ENCODE peak calls at places on chromosome 15, in seven cellular contexts. D, B, K, P, U, G and R are unnamed samples.

GRCh38 chr15:28880680-28881079 is 5.1 kb upstream of the APBA2 start:
- DNase-seq in G (no peak), K (no peak), P (no peak), U (no peak), D (no peak), B (no peak), R (no peak)

GRCh38 chr15:78046796-78047341 is 30.6 kb downstream of the TBC1D2B start:
- DNase-seq in D (no peak), B (no peak), G (no peak), U (peak; percentile 73), K (no peak), P (no peak), R (no peak)

GRCh38 chr15:40307421-40308165 is at the start of gene PLCB2:
- DNase-seq in B (peak; percentile 55), D (no peak), K (peak; percentile 16), U (peak; percentile 88), G (peak; percentile 68), P (no peak), R (no peak)

GRCh38 chr15:94164202-94164807 is 67.1 kb upstream of the MCTP2 start:
- DNase-seq in G (peak; percentile 82), U (peak; percentile 74), K (no peak), B (peak; percentile 38), D (peak; percentile 60), P (no peak), R (peak; percentile 48)

GRCh38 chr15:99450896-99451358 is 114.9 kb upstream of the MEF2A start:
- DNase-seq in G (no peak), U (peak; percentile 30), P (no peak), D (no peak), B (peak; percentile 70), K (no peak), R (no peak)

GRCh38 chr15:47885921-47886320 is 168.6 kb downstream of the SEMA6D start:
- DNase-seq in D (no peak), G (peak; percentile 27), U (no peak), B (no peak), K (no peak), P (no peak), R (no peak)

GRCh38 chr15:74791667-74792066 is 9.8 kb downstream of the CSK start:
- DNase-seq in P (no peak), U (no peak), K (no peak), G (no peak), D (no peak), B (no peak), R (no peak)

GRCh38 chr15:29952245-29952644 is 130.0 kb upstream of the TJP1 start:
- DNase-seq in K (no peak), B (no peak), U (no peak), D (peak; percentile 30), G (no peak), P (no peak), R (no peak)

GRCh38 chr15:79644091-79644490 is 212.0 kb downstream of the MINAR1 start:
- DNase-seq in B (no peak), U (no peak), K (no peak), D (no peak), G (no peak), P (peak; percentile 43), R (no peak)

GRCh38 chr15:38517312-38517711 is 47.3 kb downstream of the RASGRP1 start:
- DNase-seq in U (no peak), P (no peak), B (no peak), K (no peak), D (no peak), G (no peak), R (no peak)

GRCh38 chr15:51731549-51732267 is 5.7 kb downstream of the LYSMD2 start:
- DNase-seq in B (no peak), P (no peak), K (peak; percentile 90), U (peak; percentile 84), G (peak; percentile 15), D (no peak), R (no peak)

GRCh38 chr15:28026221-28026620 is 72.9 kb downstream of the OCA2 start:
- DNase-seq in D (no peak), U (no peak), P (no peak), K (no peak), B (no peak), G (no peak), R (no peak)

GRCh38 chr15:28989239-28989830 is 103.6 kb downstream of the APBA2 start:
- DNase-seq in K (no peak), U (no peak), P (no peak), G (peak; percentile 61), D (peak; percentile 59), B (peak; percentile 40), R (no peak)

GRCh38 chr15:67091966-67092677 is 26.7 kb downstream of the SMAD3 start:
- DNase-seq in G (no peak), K (no peak), P (no peak), D (no peak), B (peak; percentile 74), U (no peak), R (no peak)

GRCh38 chr15:100995471-100996430 is 76.6 kb downstream of the LRRK1 start:
- DNase-seq in U (no peak), P (no peak), B (no peak), D (no peak), G (no peak), K (no peak), R (no peak)

GRCh38 chr15:94026458-94026967 is 204.8 kb upstream of the MCTP2 start:
- DNase-seq in D (no peak), U (no peak), G (no peak), B (no peak), K (no peak), P (no peak), R (no peak)

GRCh38 chr15:101206173-101206572 is 45.7 kb downstream of the CHSY1 start:
- DNase-seq in P (no peak), D (no peak), U (peak; percentile 34), B (no peak), G (no peak), K (no peak), R (no peak)

GRCh38 chr15:59104912-59105732 is at the start of gene CCNB2:
- DNase-seq in K (peak; percentile 85), G (peak; percentile 98), P (peak; percentile 79), U (peak; percentile 95), D (peak; percentile 92), B (peak; percentile 96), R (peak; percentile 88)
- TF ChIP-seq POLR2AphosphoS5 in K (peak; percentile 94), G (peak; percentile 99), P (peak; percentile 92), U (peak; percentile 80), D (peak; percentile 79), B (peak; percentile 76), R (peak; percentile 89)

DNA sequence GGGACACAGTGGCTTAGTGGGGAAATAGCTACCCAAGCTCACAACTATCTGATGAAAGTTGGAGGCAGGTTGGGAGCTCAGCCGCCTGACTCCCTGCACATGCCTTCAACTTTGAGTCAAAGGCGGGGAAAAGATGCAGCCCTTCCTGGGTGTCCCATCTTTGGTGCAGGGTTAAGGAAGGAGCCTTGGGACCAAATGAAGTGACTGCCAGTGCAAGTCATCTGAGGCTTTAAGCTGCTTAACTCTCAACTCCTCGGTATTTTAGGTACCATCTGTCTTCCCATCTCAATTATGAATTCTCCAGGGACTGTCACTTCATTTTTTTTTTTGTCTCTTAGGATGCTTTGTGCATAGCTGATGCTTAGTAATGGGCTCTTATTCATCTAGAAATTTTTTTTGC is 408.8 kb upstream of the C2CD4B start:
- DNase-seq in K (no peak), B (no peak), G (no peak), D (no peak), U (no peak), P (no peak), R (no peak)
- TF ChIP-seq REST in K (no peak), B (no peak), G (no peak), D (no peak), U (no peak), P (no peak), R (no peak)

GRCh38 chr15:85579011-85579701 is 198.8 kb downstream of the AKAP13 start:
- DNase-seq in B (no peak), D (no peak), K (no peak), U (peak; percentile 47), P (no peak), G (no peak), R (no peak)
- TF ChIP-seq POLR2AphosphoS5 in B (no peak), D (no peak), K (no peak), U (no peak), P (no peak), G (no peak), R (no peak)

GRCh38 chr15:65540314-65540713 is 10.1 kb downstream of the HACD3 start:
- DNase-seq in B (no peak), K (no peak), G (no peak), U (no peak), P (no peak), D (no peak), R (no peak)

GRCh38 chr15:65533057-65533752 is 2.9 kb downstream of the HACD3 start:
- DNase-seq in U (no peak), G (no peak), B (peak; percentile 45), P (no peak), K (no peak), D (no peak), R (no peak)

GRCh38 chr15:65530318-65531111 is at the start of gene HACD3:
- DNase-seq in G (peak; percentile 92), D (peak; percentile 99), U (peak; percentile 82), K (peak; percentile 21), P (no peak), B (peak; percentile 94), R (peak; percentile 54)

GRCh38 chr15:65532738-65533051 is 2.4 kb downstream of the HACD3 start:
- DNase-seq in P (no peak), U (no peak), D (no peak), G (no peak), B (peak; percentile 41), K (no peak), R (no peak)

DNA sequence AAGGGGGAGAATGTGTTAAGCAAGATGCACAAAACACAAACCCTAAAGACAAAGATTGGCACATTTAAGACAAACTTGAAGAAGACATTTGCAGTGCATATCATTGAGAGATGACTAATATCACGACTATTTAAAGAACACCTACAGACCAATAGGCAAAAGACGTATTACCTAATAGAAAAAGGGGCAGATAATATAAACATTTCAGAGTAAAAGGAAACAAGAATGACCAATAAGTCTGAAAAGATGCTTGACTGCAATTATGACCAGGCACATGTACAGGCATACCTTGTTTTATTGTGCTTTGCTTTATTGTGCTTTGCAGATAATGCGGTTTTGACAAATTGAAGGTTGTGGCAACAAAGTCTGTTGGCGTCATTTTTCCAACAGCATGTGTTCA is 4.9 kb downstream of the HACD3 start:
- DNase-seq in K (no peak), P (no peak), B (no peak), U (no peak), G (no peak), D (no peak), R (no peak)
- TF ChIP-seq REST in K (no peak), P (no peak), B (no peak), U (no peak), G (no peak), D (no peak), R (no peak)